ENCODE peak calls at places on chromosomes 7 and 10, in four cellular contexts. S, A, V and U are unnamed samples.

GRCh38 chr10:78559514-78560392 is 509.0 kb upstream of the ZMIZ1 start:
- DNase-seq in S (no peak), A (no peak), V (no peak), U (no peak)

GRCh38 chr7:77995717-77996116 is 197.1 kb downstream of the PHTF2 start:
- DNase-seq in S (no peak), A (no peak), V (no peak), U (no peak)

GRCh38 chr10:43881657-43882056 is 233.0 kb upstream of the ZNF32 start:
- DNase-seq in S (no peak), A (no peak), V (no peak), U (no peak)

GRCh38 chr7:130733866-130734524 is at the start of gene KLF14:
- DNase-seq in S (peak), A (no peak), V (peak), U (no peak)

GRCh38 chr10:123748711-123749110 is 82.6 kb downstream of the GPR26 start:
- DNase-seq in S (no peak), A (no peak), V (no peak), U (no peak)

GRCh38 chr10:38025283-38025682 is 14.8 kb downstream of the ZNF33A start:
- DNase-seq in S (no peak), A (no peak), V (no peak), U (no peak)

GRCh38 chr7:1169409-1170368 is 9.7 kb upstream of the ZFAND2A start:
- DNase-seq in S (peak), A (no peak), V (peak), U (no peak)

GRCh38 chr7:39721345-39721744 is 98.0 kb downstream of the RALA start:
- DNase-seq in S (no peak), A (no peak), V (no peak), U (no peak)

GRCh38 chr10:110790913-110791525 is 80.7 kb upstream of the PDCD4 start:
- DNase-seq in S (no peak), A (no peak), V (no peak), U (no peak)

GRCh38 chr7:4849390-4849789 is 12.4 kb downstream of the PAPOLB start:
- DNase-seq in S (no peak), A (no peak), V (peak), U (no peak)

GRCh38 chr7:99768471-99768870 is 15.5 kb downstream of the CYP3A4 start:
- DNase-seq in S (no peak), A (no peak), V (no peak), U (no peak)